ENCODE peak calls at places on chromosome 12, in five cellular contexts. M is neural progenitor cell, G is K562, V is cardiac muscle cell, C is dorsolateral prefrontal cortex. I is an unnamed sample.

GRCh38 chr12:8899835-8900234 is 14.5 kb upstream of the PHC1 start:
- DNase-seq in M (no peak), G (no peak), V (no peak), C (no peak), I (no peak)

GRCh38 chr12:56299308-56299852 is 750 bp downstream of the CS start:
- DNase-seq in M (no peak), G (peak), V (no peak), C (no peak), I (no peak)

GRCh38 chr12:34396861-34397590 is 374.7 kb downstream of the ALG10 start:
- DNase-seq in M (no peak), G (peak), V (no peak), C (peak), I (no peak)

GRCh38 chr12:27382126-27382795 is 49.6 kb downstream of the BMAL2 start:
- DNase-seq in M (no peak), G (no peak), V (no peak), C (no peak), I (no peak)

GRCh38 chr12:575948-576612 is 87.2 kb downstream of the NINJ2 start:
- DNase-seq in M (peak), G (peak), V (peak), C (peak), I (no peak)

GRCh38 chr12:49198431-49199155 is 9.7 kb upstream of the TUBA1A start:
- DNase-seq in M (peak), G (no peak), V (no peak), C (peak), I (peak)

GRCh38 chr12:49962861-49963765 is 1.4 kb downstream of the AQP5 start:
- DNase-seq in M (peak), G (no peak), V (no peak), C (peak), I (no peak)

GRCh38 chr12:106845910-106846309 is 71.4 kb downstream of the RIC8B start:
- DNase-seq in M (no peak), G (no peak), V (no peak), C (no peak), I (no peak)

GRCh38 chr12:53234236-53234635 is 2.2 kb upstream of the RARG start:
- DNase-seq in M (peak), G (peak), V (peak), C (no peak), I (no peak)

GRCh38 chr12:11704094-11704493 is 54.6 kb downstream of the ETV6 start:
- DNase-seq in M (no peak), G (no peak), V (no peak), C (no peak), I (no peak)

GRCh38 chr12:80173465-80173864 is 74.1 kb downstream of the OTOGL start:
- DNase-seq in M (no peak), G (no peak), V (no peak), C (no peak), I (no peak)

GRCh38 chr12:30882706-30883105 is 43.8 kb upstream of the TSPAN11 start:
- DNase-seq in M (no peak), G (no peak), V (no peak), C (no peak), I (no peak)

GRCh38 chr12:109467978-109468676 is 9.0 kb downstream of the KCTD10 start:
- DNase-seq in M (no peak), G (peak), V (no peak), C (no peak), I (no peak)

GRCh38 chr12:26736563-26737486 is 96.2 kb downstream of the ITPR2 start:
- DNase-seq in M (no peak), G (no peak), V (no peak), C (no peak), I (no peak)

GRCh38 chr12:71158361-71158882 is 623 bp upstream of the TSPAN8 start:
- DNase-seq in M (no peak), G (no peak), V (no peak), C (no peak), I (no peak)

GRCh38 chr12:132140918-132141841 is 2.9 kb downstream of the DDX51 start:
- DNase-seq in M (no peak), G (no peak), V (no peak), C (no peak), I (no peak)

GRCh38 chr12:132143328-132144071 is 619 bp downstream of the DDX51 start:
- DNase-seq in M (peak), G (no peak), V (peak), C (peak), I (no peak)

GRCh38 chr12:132140501-132140900 is 3.6 kb downstream of the DDX51 start:
- DNase-seq in M (no peak), G (no peak), V (no peak), C (no peak), I (no peak)

GRCh38 chr12:132142679-132143327 is 1.3 kb downstream of the DDX51 start:
- DNase-seq in M (no peak), G (no peak), V (no peak), C (no peak), I (no peak)

GRCh38 chr12:132141976-132142678 is 2.0 kb downstream of the DDX51 start:
- DNase-seq in M (no peak), G (no peak), V (no peak), C (no peak), I (no peak)
- H3K4me3 ChIP-seq in M (no peak), G (peak), V (no peak), C (no peak), I (no peak)

GRCh38 chr12:96982671-96983070 is 75.6 kb downstream of the NEDD1 start:
- DNase-seq in M (no peak), G (no peak), V (no peak), C (no peak), I (no peak)

GRCh38 chr12:96985515-96986362 is 78.7 kb downstream of the NEDD1 start:
- DNase-seq in M (peak), G (peak), V (peak), C (peak), I (no peak)

GRCh38 chr12:96989916-96990315 is 82.9 kb downstream of the NEDD1 start:
- DNase-seq in M (peak), G (peak), V (peak), C (no peak), I (no peak)

GRCh38 chr12:96988919-96989318 is 81.9 kb downstream of the NEDD1 start:
- DNase-seq in M (no peak), G (peak), V (no peak), C (no peak), I (no peak)

GRCh38 chr12:96986883-96987523 is 79.9 kb downstream of the NEDD1 start:
- DNase-seq in M (peak), G (peak), V (peak), C (no peak), I (peak)
- TF ChIP-seq CTCF in M (peak), G (peak), V (peak), C (peak), I (peak)

DNA sequence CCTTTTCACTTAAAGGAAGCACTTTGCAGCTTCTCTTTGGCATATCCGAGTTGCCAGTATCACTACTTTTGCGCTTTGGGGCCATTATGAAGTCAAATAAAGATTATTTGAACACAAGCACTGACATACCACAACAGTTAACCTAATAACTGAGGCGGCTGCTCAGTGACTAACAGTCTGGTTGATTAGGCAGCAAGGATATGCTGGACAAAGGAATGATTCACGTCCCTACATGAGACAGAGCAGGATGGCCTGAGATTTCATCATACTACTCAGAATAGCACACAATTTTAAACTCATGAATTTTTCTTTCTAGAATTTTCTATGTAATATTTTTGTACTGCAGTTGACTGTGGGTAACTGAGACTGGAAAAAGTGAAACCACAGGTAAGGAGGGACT is 56.9 kb upstream of the E2F7 start:
- DNase-seq in M (no peak), G (no peak), V (no peak), C (no peak), I (peak)
- H3K4me3 ChIP-seq in M (no peak), G (no peak), V (no peak), C (no peak), I (no peak)

GRCh38 chr12:2643736-2644135 is 151.0 kb upstream of the FKBP4 start:
- DNase-seq in M (no peak), G (no peak), V (no peak), C (no peak), I (no peak)
- TF ChIP-seq CTCF in M (no peak), G (no peak), V (no peak), C (no peak), I (no peak)

GRCh38 chr12:52020539-52021336 is 14.0 kb downstream of the TAMALIN start:
- DNase-seq in M (peak), G (peak), V (peak), C (no peak), I (no peak)

GRCh38 chr12:52023976-52024688 is 17.4 kb downstream of the TAMALIN start:
- DNase-seq in M (no peak), G (peak), V (no peak), C (no peak), I (no peak)

GRCh38 chr12:52020126-52020525 is 13.4 kb downstream of the TAMALIN start:
- DNase-seq in M (no peak), G (no peak), V (no peak), C (no peak), I (no peak)

GRCh38 chr12:52023182-52023975 is 16.6 kb downstream of the TAMALIN start:
- DNase-seq in M (peak), G (peak), V (peak), C (peak), I (no peak)

GRCh38 chr12:52022841-52023181 is 16.1 kb downstream of the TAMALIN start:
- DNase-seq in M (peak), G (peak), V (peak), C (no peak), I (no peak)
- H3K4me3 ChIP-seq in M (peak), G (peak), V (peak), C (peak), I (peak)

I was measured in astrocyte of the cerebellum.